ENCODE peak calls at places on chromosomes 12 and 14, in six cellular contexts. One of them, this sample, is unnamed.

GRCh38 chr12:79690606-79691298 is at the start of gene PAWR:
- DNase-seq in IMR-90: peak
- DNase-seq in trophoblast cell: peak
- DNase-seq in mesenchymal stem cell: peak
- DNase-seq in H1: peak
- DNase-seq in neuronal stem cell: peak
- DNase-seq in this sample: peak

GRCh38 chr12:93825926-93826599 is 148.9 kb downstream of the CRADD start:
- DNase-seq in IMR-90: no peak
- DNase-seq in trophoblast cell: no peak
- DNase-seq in mesenchymal stem cell: no peak
- DNase-seq in H1: no peak
- DNase-seq in neuronal stem cell: no peak
- DNase-seq in this sample: no peak

GRCh38 chr12:51846911-51847829 is 1.3 kb downstream of the FIGNL2 start:
- DNase-seq in IMR-90: no peak
- DNase-seq in trophoblast cell: peak
- DNase-seq in mesenchymal stem cell: peak
- DNase-seq in H1: no peak
- DNase-seq in neuronal stem cell: peak
- DNase-seq in this sample: peak

GRCh38 chr14:54047645-54048308 is 91.2 kb upstream of the BMP4 start:
- DNase-seq in IMR-90: no peak
- DNase-seq in trophoblast cell: no peak
- DNase-seq in mesenchymal stem cell: no peak
- DNase-seq in H1: no peak
- DNase-seq in neuronal stem cell: no peak
- DNase-seq in this sample: no peak

GRCh38 chr12:132114667-132115066 is 29.5 kb downstream of the DDX51 start:
- DNase-seq in IMR-90: no peak
- DNase-seq in trophoblast cell: no peak
- DNase-seq in mesenchymal stem cell: no peak
- DNase-seq in H1: no peak
- DNase-seq in neuronal stem cell: no peak
- DNase-seq in this sample: no peak

GRCh38 chr14:105092124-105092911 is 27.1 kb upstream of the GPR132 start:
- DNase-seq in IMR-90: no peak
- DNase-seq in trophoblast cell: peak
- DNase-seq in mesenchymal stem cell: peak
- DNase-seq in H1: no peak
- DNase-seq in neuronal stem cell: no peak
- DNase-seq in this sample: peak

GRCh38 chr14:58944226-58944769 is 244.2 kb upstream of the DAAM1 start:
- DNase-seq in IMR-90: no peak
- DNase-seq in trophoblast cell: no peak
- DNase-seq in mesenchymal stem cell: no peak
- DNase-seq in H1: no peak
- DNase-seq in neuronal stem cell: no peak
- DNase-seq in this sample: no peak

GRCh38 chr12:102120886-102121285 is 903 bp downstream of the PARPBP start:
- DNase-seq in IMR-90: peak
- DNase-seq in trophoblast cell: no peak
- DNase-seq in mesenchymal stem cell: peak
- DNase-seq in H1: no peak
- DNase-seq in neuronal stem cell: no peak
- DNase-seq in this sample: no peak

GRCh38 chr12:109197327-109197726 is 80.9 kb downstream of the ACACB start:
- DNase-seq in IMR-90: no peak
- DNase-seq in trophoblast cell: no peak
- DNase-seq in mesenchymal stem cell: no peak
- DNase-seq in H1: no peak
- DNase-seq in neuronal stem cell: no peak
- DNase-seq in this sample: no peak

GRCh38 chr12:65596514-65597010 is 227.7 kb upstream of the HMGA2 start:
- DNase-seq in IMR-90: peak
- DNase-seq in trophoblast cell: no peak
- DNase-seq in mesenchymal stem cell: peak
- DNase-seq in H1: no peak
- DNase-seq in neuronal stem cell: no peak
- DNase-seq in this sample: no peak
- H2AK5ac ChIP-seq in IMR-90: peak
- H2AK5ac ChIP-seq in trophoblast cell: no peak
- H2AK5ac ChIP-seq in mesenchymal stem cell: no peak
- H2AK5ac ChIP-seq in H1: peak
- H2AK5ac ChIP-seq in neuronal stem cell: no peak
- H2AK5ac ChIP-seq in this sample: no peak

GRCh38 chr14:35352274-35353233 is 52.0 kb downstream of the NFKBIA start:
- DNase-seq in IMR-90: no peak
- DNase-seq in trophoblast cell: no peak
- DNase-seq in mesenchymal stem cell: no peak
- DNase-seq in H1: no peak
- DNase-seq in neuronal stem cell: no peak
- DNase-seq in this sample: no peak
- H3K14ac ChIP-seq in IMR-90: no peak
- H3K14ac ChIP-seq in trophoblast cell: no peak
- H3K14ac ChIP-seq in mesenchymal stem cell: peak
- H3K14ac ChIP-seq in H1: no peak
- H3K14ac ChIP-seq in neuronal stem cell: peak
- H3K14ac ChIP-seq in this sample: peak

GRCh38 chr12:42921741-42922511 is 332.4 kb upstream of the PRICKLE1 start:
- DNase-seq in IMR-90: peak
- DNase-seq in trophoblast cell: peak
- DNase-seq in mesenchymal stem cell: peak
- DNase-seq in H1: no peak
- DNase-seq in neuronal stem cell: no peak
- DNase-seq in this sample: no peak

GRCh38 chr12:42922512-42922865 is 332.9 kb upstream of the PRICKLE1 start:
- DNase-seq in IMR-90: no peak
- DNase-seq in trophoblast cell: no peak
- DNase-seq in mesenchymal stem cell: peak
- DNase-seq in H1: no peak
- DNase-seq in neuronal stem cell: no peak
- DNase-seq in this sample: no peak

GRCh38 chr12:42923564-42923963 is 334.0 kb upstream of the PRICKLE1 start:
- DNase-seq in IMR-90: no peak
- DNase-seq in trophoblast cell: no peak
- DNase-seq in mesenchymal stem cell: no peak
- DNase-seq in H1: no peak
- DNase-seq in neuronal stem cell: no peak
- DNase-seq in this sample: no peak

GRCh38 chr12:42924482-42924881 is 334.9 kb upstream of the PRICKLE1 start:
- DNase-seq in IMR-90: no peak
- DNase-seq in trophoblast cell: no peak
- DNase-seq in mesenchymal stem cell: no peak
- DNase-seq in H1: no peak
- DNase-seq in neuronal stem cell: no peak
- DNase-seq in this sample: no peak

GRCh38 chr12:42926232-42926631 is 336.7 kb upstream of the PRICKLE1 start:
- DNase-seq in IMR-90: no peak
- DNase-seq in trophoblast cell: no peak
- DNase-seq in mesenchymal stem cell: no peak
- DNase-seq in H1: no peak
- DNase-seq in neuronal stem cell: no peak
- DNase-seq in this sample: no peak
- H2AK5ac ChIP-seq in IMR-90: no peak
- H2AK5ac ChIP-seq in trophoblast cell: no peak
- H2AK5ac ChIP-seq in mesenchymal stem cell: no peak
- H2AK5ac ChIP-seq in H1: no peak
- H2AK5ac ChIP-seq in neuronal stem cell: no peak
- H2AK5ac ChIP-seq in this sample: no peak

GRCh38 chr12:41636658-41637057 is 448.5 kb downstream of the PDZRN4 start:
- DNase-seq in IMR-90: no peak
- DNase-seq in trophoblast cell: no peak
- DNase-seq in mesenchymal stem cell: peak
- DNase-seq in H1: no peak
- DNase-seq in neuronal stem cell: no peak
- DNase-seq in this sample: no peak
- H3K14ac ChIP-seq in IMR-90: no peak
- H3K14ac ChIP-seq in trophoblast cell: no peak
- H3K14ac ChIP-seq in mesenchymal stem cell: no peak
- H3K14ac ChIP-seq in H1: no peak
- H3K14ac ChIP-seq in neuronal stem cell: no peak
- H3K14ac ChIP-seq in this sample: no peak

GRCh38 chr12:6915789-6916285 is 1.5 kb downstream of the ENO2 start:
- DNase-seq in IMR-90: no peak
- DNase-seq in trophoblast cell: no peak
- DNase-seq in mesenchymal stem cell: no peak
- DNase-seq in H1: no peak
- DNase-seq in neuronal stem cell: no peak
- DNase-seq in this sample: no peak
- H2AK5ac ChIP-seq in IMR-90: peak
- H2AK5ac ChIP-seq in trophoblast cell: no peak
- H2AK5ac ChIP-seq in mesenchymal stem cell: no peak
- H2AK5ac ChIP-seq in H1: no peak
- H2AK5ac ChIP-seq in neuronal stem cell: no peak
- H2AK5ac ChIP-seq in this sample: no peak

DNA sequence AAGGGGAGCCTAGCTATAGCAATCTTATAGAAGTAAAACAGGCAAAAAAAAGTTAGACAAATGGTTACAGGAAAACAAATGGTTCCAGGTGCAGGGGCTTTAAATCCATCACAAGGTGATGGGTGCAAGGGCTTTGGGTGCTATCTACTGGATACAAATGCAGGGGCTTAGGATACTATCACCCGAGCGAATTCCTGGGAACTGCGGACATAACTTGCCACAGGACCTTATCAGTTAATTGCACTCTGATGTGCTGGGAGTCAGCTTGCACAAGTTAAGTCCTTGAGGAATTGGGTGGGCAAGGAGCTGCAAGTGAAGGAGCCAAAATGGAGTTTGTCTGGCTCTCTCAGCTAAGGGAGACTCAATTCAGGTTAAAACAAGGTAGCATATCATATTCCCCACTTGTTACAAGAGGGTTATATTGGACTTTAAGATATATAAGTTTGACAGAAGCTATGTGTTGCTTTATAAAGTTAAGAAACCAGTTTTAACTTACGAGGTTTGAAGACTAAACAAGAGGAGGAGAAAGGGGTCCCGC is 115.0 kb upstream of the PZP start:
- DNase-seq in IMR-90: no peak
- DNase-seq in trophoblast cell: no peak
- DNase-seq in mesenchymal stem cell: no peak
- DNase-seq in H1: no peak
- DNase-seq in neuronal stem cell: no peak
- DNase-seq in this sample: no peak
- H3K14ac ChIP-seq in IMR-90: no peak
- H3K14ac ChIP-seq in trophoblast cell: no peak
- H3K14ac ChIP-seq in mesenchymal stem cell: no peak
- H3K14ac ChIP-seq in H1: no peak
- H3K14ac ChIP-seq in neuronal stem cell: no peak
- H3K14ac ChIP-seq in this sample: no peak

GRCh38 chr12:118137148-118137678 is 1.3 kb downstream of the PEBP1 start:
- DNase-seq in IMR-90: no peak
- DNase-seq in trophoblast cell: no peak
- DNase-seq in mesenchymal stem cell: no peak
- DNase-seq in H1: no peak
- DNase-seq in neuronal stem cell: no peak
- DNase-seq in this sample: no peak
- H2AK5ac ChIP-seq in IMR-90: peak
- H2AK5ac ChIP-seq in trophoblast cell: no peak
- H2AK5ac ChIP-seq in mesenchymal stem cell: peak
- H2AK5ac ChIP-seq in H1: no peak
- H2AK5ac ChIP-seq in neuronal stem cell: no peak
- H2AK5ac ChIP-seq in this sample: no peak

DNA sequence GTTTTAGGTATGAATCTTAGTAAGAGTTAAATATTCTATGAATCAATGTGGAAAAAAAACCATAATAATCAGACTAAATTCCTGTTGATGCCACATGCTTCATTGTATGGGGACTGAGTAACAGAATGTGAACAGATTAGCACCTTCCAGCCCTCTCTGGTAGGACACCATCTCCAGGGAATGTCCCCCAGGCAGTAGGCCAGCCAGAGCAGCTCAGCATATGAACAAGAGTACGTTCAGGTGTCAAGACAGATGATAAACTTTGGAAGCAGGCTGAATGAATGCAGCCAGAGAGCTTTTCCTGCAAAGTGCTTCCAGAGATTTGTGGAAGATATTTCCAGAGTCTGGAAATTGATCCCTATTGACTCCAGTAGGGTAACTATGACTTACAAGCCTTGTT is 204.4 kb downstream of the RPS29 start:
- DNase-seq in IMR-90: no peak
- DNase-seq in trophoblast cell: no peak
- DNase-seq in mesenchymal stem cell: no peak
- DNase-seq in H1: no peak
- DNase-seq in neuronal stem cell: no peak
- DNase-seq in this sample: no peak
- H3K14ac ChIP-seq in IMR-90: no peak
- H3K14ac ChIP-seq in trophoblast cell: no peak
- H3K14ac ChIP-seq in mesenchymal stem cell: no peak
- H3K14ac ChIP-seq in H1: no peak
- H3K14ac ChIP-seq in neuronal stem cell: no peak
- H3K14ac ChIP-seq in this sample: no peak

DNA sequence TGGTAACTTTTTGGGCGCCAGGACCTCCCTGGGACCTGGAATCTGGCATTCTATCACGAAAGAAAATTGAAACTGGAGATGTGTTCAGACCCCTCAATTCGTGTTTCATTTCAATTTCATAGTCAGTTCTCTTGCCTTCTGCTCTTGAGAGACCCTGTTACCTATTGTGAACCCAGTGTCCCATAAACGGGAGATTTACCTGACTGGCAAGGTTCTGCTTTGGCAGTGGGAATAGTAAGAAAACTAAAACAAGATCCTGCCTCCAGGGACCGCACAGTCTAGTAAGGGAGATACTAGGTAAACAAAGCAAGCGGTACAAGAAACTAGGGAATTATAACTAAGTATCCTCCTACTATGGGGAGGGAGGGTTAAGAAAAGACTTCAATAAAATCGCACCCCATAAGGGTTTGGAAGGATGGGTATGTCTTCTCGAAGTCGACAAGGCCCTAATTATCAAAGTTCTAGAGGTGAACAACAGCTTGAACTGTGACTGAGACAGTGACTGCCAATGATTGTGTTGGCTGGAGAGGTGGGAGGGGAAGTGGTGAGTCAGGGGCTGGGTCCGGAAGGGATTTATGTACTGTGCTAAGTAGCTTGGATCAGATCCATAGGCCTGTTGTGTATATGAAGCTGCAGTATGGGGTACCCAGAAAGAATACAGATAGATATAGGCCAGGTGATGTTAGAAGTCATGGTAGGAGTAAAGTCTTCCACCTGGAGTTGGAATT is 754 bp downstream of the ACSS3 start:
- DNase-seq in IMR-90: peak
- DNase-seq in trophoblast cell: no peak
- DNase-seq in mesenchymal stem cell: peak
- DNase-seq in H1: no peak
- DNase-seq in neuronal stem cell: no peak
- DNase-seq in this sample: no peak
- H2AK5ac ChIP-seq in IMR-90: no peak
- H2AK5ac ChIP-seq in trophoblast cell: no peak
- H2AK5ac ChIP-seq in mesenchymal stem cell: no peak
- H2AK5ac ChIP-seq in H1: no peak
- H2AK5ac ChIP-seq in neuronal stem cell: no peak
- H2AK5ac ChIP-seq in this sample: no peak